ENCODE peak calls at places on chromosomes 1 and 21, in five cellular contexts. V is tibial artery, B is right lobe of liver, K is HT-29, F is LoVo. O is an unnamed sample.

GRCh38 chr21:45069711-45070110 is 4.7 kb upstream of the ADARB1 start:
- DNase-seq in V (no peak), B (no peak), K (no peak), F (no peak), O (no peak)

GRCh38 chr1:74847720-74848119 is 114.8 kb downstream of the TYW3 start:
- DNase-seq in V (no peak), B (no peak), K (no peak), F (no peak), O (no peak)

GRCh38 chr1:150974580-150975478 is at the start of gene CERS2:
- DNase-seq in V (peak), B (peak), K (peak), F (peak), O (no peak)

GRCh38 chr1:244254467-244254866 is 197.2 kb downstream of the ADSS2 start:
- DNase-seq in V (peak), B (no peak), K (no peak), F (no peak), O (no peak)

GRCh38 chr1:176754663-176755062 is 291.7 kb downstream of the PAPPA2 start:
- DNase-seq in V (no peak), B (no peak), K (no peak), F (no peak), O (no peak)

GRCh38 chr21:37793660-37794059 is 122.6 kb downstream of the KCNJ6 start:
- DNase-seq in V (no peak), B (no peak), K (no peak), F (no peak), O (no peak)

GRCh38 chr21:34995979-34996303 is 53.2 kb downstream of the RUNX1 start:
- DNase-seq in V (no peak), B (no peak), K (no peak), F (no peak), O (no peak)

GRCh38 chr1:48470506-48470905 is 1.5 kb downstream of the SPATA6 start:
- DNase-seq in V (peak), B (no peak), K (no peak), F (no peak), O (no peak)

GRCh38 chr1:95547000-95547399 is 313.0 kb downstream of the RWDD3 start:
- DNase-seq in V (no peak), B (no peak), K (no peak), F (no peak), O (no peak)

GRCh38 chr1:150092180-150092791 is 24.7 kb downstream of the VPS45 start:
- DNase-seq in V (no peak), B (no peak), K (no peak), F (no peak), O (no peak)

GRCh38 chr1:174954686-174955669 is 44.8 kb upstream of the CACYBP start:
- DNase-seq in V (no peak), B (no peak), K (peak), F (no peak), O (no peak)

O was measured in LNCaP clone FGC.